ENCODE peak calls at places on chromosomes 3 and 15, in ten cellular contexts. E is foreskin keratinocyte; N is body of pancreas; L is progenitor cell of endocrine pancreas; J is GM04503; A is stimulated activated CD4-positive, alpha-beta T cell treated with anti-CD3 and anti-CD28 coated beads, TNF-alpha, amount 100 ng/mL, for 48 hours; X is COR-L47; R is T1000; Q is SHP77; D is substantia nigra. U is an unnamed sample.
A peak's percentile ranks its signal among the peaks of the same experiment; 100 is the strongest.

GRCh38 chr15:50543556-50543955 is 2.9 kb downstream of the USP50 start:
- DNase-seq in Q (no peak), D (no peak), N (no peak), L (no peak), E (no peak), R (no peak), X (no peak), J (peak; percentile 40), A (no peak), U (no peak)

GRCh38 chr15:38853608-38854007 is 289.0 kb upstream of the RASGRP1 start:
- DNase-seq in R (no peak), A (peak; percentile 1), X (no peak), L (no peak), N (no peak), E (no peak), Q (no peak), D (no peak), J (no peak), U (no peak)

GRCh38 chr3:119420196-119420595 is 43.2 kb downstream of the TMEM39A start:
- DNase-seq in D (no peak), L (no peak), R (no peak), N (no peak), J (no peak), Q (no peak), A (no peak), E (no peak), X (no peak), U (no peak)

GRCh38 chr15:94579261-94579660 is 347.9 kb downstream of the MCTP2 start:
- DNase-seq in X (peak; percentile 26), D (no peak), E (no peak), Q (no peak), R (no peak), A (no peak), L (no peak), N (no peak), J (no peak), U (no peak)

GRCh38 chr3:128701342-128702212 is 24.4 kb upstream of the RAB7A start:
- DNase-seq in X (no peak), Q (no peak), L (no peak), R (no peak), N (no peak), A (no peak), J (no peak), D (no peak), E (no peak), U (no peak)

GRCh38 chr3:71872256-71872655 is 87.3 kb upstream of the PROK2 start:
- DNase-seq in R (no peak), D (no peak), X (no peak), N (no peak), A (no peak), J (no peak), L (no peak), E (no peak), Q (no peak), U (no peak)

GRCh38 chr3:39146611-39147373 is 6.6 kb downstream of the CSRNP1 start:
- DNase-seq in E (peak; percentile 95), L (no peak), N (peak; percentile 67), Q (peak; percentile 42), R (peak; percentile 73), J (peak; percentile 84), D (no peak), X (no peak), A (peak; percentile 65), U (no peak)

GRCh38 chr15:41561777-41562145 is 2.7 kb downstream of the TYRO3 start:
- DNase-seq in N (peak; percentile 30), D (peak; percentile 85), J (no peak), Q (no peak), X (no peak), A (no peak), E (no peak), L (no peak), R (no peak), U (peak; percentile 92)

GRCh38 chr15:34213690-34214089 is 3.8 kb upstream of the KATNBL1 start:
- DNase-seq in R (no peak), J (no peak), L (no peak), X (no peak), D (no peak), A (no peak), N (no peak), Q (no peak), E (no peak), U (no peak)

GRCh38 chr3:150359381-150359780 is 48.7 kb upstream of the TSC22D2 start:
- DNase-seq in D (no peak), Q (no peak), J (no peak), E (no peak), X (no peak), L (no peak), N (no peak), A (no peak), R (no peak), U (no peak)

GRCh38 chr3:109803274-109803673 is 465.9 kb upstream of the DPPA4 start:
- DNase-seq in A (no peak), J (no peak), E (no peak), Q (no peak), N (no peak), D (no peak), L (no peak), X (no peak), R (no peak), U (no peak)

GRCh38 chr3:67335813-67336212 is 318.6 kb downstream of the SUCLG2 start:
- DNase-seq in R (no peak), E (no peak), A (no peak), Q (no peak), N (no peak), L (no peak), J (no peak), X (no peak), D (no peak), U (no peak)

GRCh38 chr3:24451461-24452099 is 43.1 kb downstream of the THRB start:
- DNase-seq in A (no peak), L (no peak), J (no peak), Q (no peak), N (peak; percentile 27), X (no peak), R (no peak), D (no peak), E (no peak), U (no peak)

GRCh38 chr3:188448813-188449212 is 294.9 kb downstream of the LPP start:
- DNase-seq in Q (no peak), R (no peak), D (no peak), J (no peak), E (no peak), L (no peak), X (no peak), A (no peak), N (no peak), U (no peak)